ENCODE peak calls at places on chromosomes 13 and 19, in five cellular contexts. L is activated CD8-positive, alpha-beta memory T cell treated with anti-CD3 and anti-CD28 coated beads for 1 hour; U is Jurkat, Clone E6-1; B is Ammon's horn; S is stimulated activated CD4-positive, alpha-beta T cell treated with anti-CD3 and anti-CD28 coated beads, Interleukin-2, amount 100 ng/mL, for 48 hours. X is an unnamed sample.

GRCh38 chr13:23506821-23507210 is 63.4 kb upstream of the TNFRSF19 start:
- DNase-seq in L (no peak), U (no peak), B (no peak), S (no peak), X (no peak)

GRCh38 chr13:99285432-99286182 is 21.6 kb downstream of the GPR183 start:
- DNase-seq in L (no peak), U (no peak), B (no peak), S (no peak), X (no peak)

GRCh38 chr19:5971714-5972354 is 6.1 kb downstream of the RANBP3 start:
- DNase-seq in L (no peak), U (peak; percentile 76), B (no peak), S (no peak), X (no peak)

GRCh38 chr13:110126391-110126961 is 180.5 kb downstream of the COL4A1 start:
- DNase-seq in L (no peak), U (no peak), B (peak; percentile 65), S (no peak), X (no peak)

GRCh38 chr13:111789011-111789410 is 277.9 kb upstream of the SOX1 start:
- DNase-seq in L (no peak), U (no peak), B (peak; percentile 0), S (no peak), X (no peak)

GRCh38 chr19:16247353-16248182 is 49.9 kb downstream of the AP1M1 start:
- DNase-seq in L (peak; percentile 64), U (peak; percentile 61), B (peak; percentile 82), S (peak; percentile 92), X (peak; percentile 79)

GRCh38 chr13:50691176-50691681 is 152.3 kb downstream of the DLEU7 start:
- DNase-seq in L (no peak), U (no peak), B (no peak), S (no peak), X (no peak)

GRCh38 chr13:95275322-95276118 is 25.7 kb downstream of the ABCC4 start:
- DNase-seq in L (no peak), U (no peak), B (no peak), S (no peak), X (no peak)

GRCh38 chr19:22545751-22546150 is 88.4 kb upstream of the ZNF492 start:
- DNase-seq in L (no peak), U (peak; percentile 31), B (peak; percentile 62), S (peak; percentile 32), X (peak; percentile 3)

GRCh38 chr13:73077867-73078266 is 19.1 kb downstream of the KLF5 start:
- DNase-seq in L (no peak), U (no peak), B (no peak), S (no peak), X (no peak)

GRCh38 chr13:49400755-49401659 is 42.9 kb downstream of the CAB39L start:
- DNase-seq in L (no peak), U (no peak), B (peak; percentile 84), S (no peak), X (peak; percentile 50)

GRCh38 chr19:55464669-55465068 is at the start of gene C19orf85:
- DNase-seq in L (no peak), U (no peak), B (no peak), S (no peak), X (no peak)

GRCh38 chr13:86788624-86789023 is 882.5 kb upstream of the SLITRK5 start:
- DNase-seq in L (no peak), U (no peak), B (no peak), S (no peak), X (no peak)

GRCh38 chr13:76383671-76384461 is 502.3 kb downstream of the KCTD12 start:
- DNase-seq in L (no peak), U (no peak), B (peak; percentile 47), S (no peak), X (no peak)

GRCh38 chr13:28479005-28479404 is 15.9 kb downstream of the FLT1 start:
- DNase-seq in L (no peak), U (no peak), B (no peak), S (no peak), X (no peak)

GRCh38 chr19:17333611-17334413 is 843 bp downstream of the ANO8 start:
- DNase-seq in L (peak; percentile 44), U (peak; percentile 87), B (no peak), S (peak; percentile 65), X (peak; percentile 39)

GRCh38 chr13:77810891-77811290 is 107.7 kb downstream of the EDNRB start:
- DNase-seq in L (no peak), U (peak; percentile 74), B (no peak), S (no peak), X (no peak)

X was measured in cerebellar cortex.